ENCODE peak calls at places on chromosome X, in nine cellular contexts. I, T, B, R, D, U, O, W and C are unnamed samples.

GRCh38 chrX:154516655-154517100 is 646 bp upstream of the FAM3A start:
- DNase-seq in D (no peak), B (no peak), W (no peak), O (no peak), R (peak), U (no peak), I (no peak), T (no peak), C (peak)

GRCh38 chrX:120790552-120790951 is 85.1 kb downstream of the CT47B1 start:
- DNase-seq in T (no peak), I (no peak), U (no peak), R (no peak), B (no peak), W (peak), O (no peak), D (no peak), C (no peak)

GRCh38 chrX:6803607-6804006 is 268.7 kb upstream of the VCX3A start:
- DNase-seq in D (no peak), W (no peak), O (no peak), R (no peak), I (no peak), U (no peak), T (no peak), B (no peak), C (no peak)

GRCh38 chrX:88613338-88613737 is 133.7 kb upstream of the CPXCR1 start:
- DNase-seq in T (no peak), B (no peak), R (peak), U (peak), W (peak), O (no peak), D (no peak), I (no peak), C (peak)

GRCh38 chrX:105872921-105873320 is 50.6 kb downstream of the NRK start:
- DNase-seq in R (no peak), B (no peak), U (peak), T (no peak), I (no peak), O (no peak), D (no peak), W (no peak), C (no peak)

GRCh38 chrX:71098302-71098701 is 2.7 kb downstream of the FOXO4 start:
- DNase-seq in U (peak), I (peak), T (no peak), B (no peak), W (peak), R (no peak), D (peak), O (peak), C (peak)

GRCh38 chrX:78074088-78074487 is 30.0 kb upstream of the PGK1 start:
- DNase-seq in R (no peak), O (no peak), B (no peak), I (no peak), D (no peak), W (peak), U (no peak), T (no peak), C (no peak)

GRCh38 chrX:2638279-2638678 is 52.8 kb upstream of the CD99 start:
- DNase-seq in R (no peak), O (no peak), B (no peak), T (no peak), I (no peak), D (no peak), U (no peak), W (no peak), C (no peak)

GRCh38 chrX:71366674-71367256 is 608 bp downstream of the TAF1 start:
- DNase-seq in I (no peak), W (peak), R (peak), O (peak), B (no peak), D (no peak), U (no peak), T (no peak), C (peak)

GRCh38 chrX:133726642-133727041 is 258.8 kb downstream of the GPC3 start:
- DNase-seq in O (no peak), T (no peak), B (no peak), R (no peak), W (no peak), U (peak), D (no peak), I (no peak), C (peak)

GRCh38 chrX:21004835-21005234 is 369.4 kb upstream of the CNKSR2 start:
- DNase-seq in R (no peak), B (peak), W (no peak), D (no peak), I (no peak), T (no peak), O (no peak), U (peak), C (no peak)